ENCODE peak calls at places on chromosome 11, in eight cellular contexts. E, W, V, Q, G, C, Y and B are unnamed samples.
A peak's percentile ranks its signal among the peaks of the same experiment; 100 is the strongest.

GRCh38 chr11:129230006-129230405 is 37.9 kb upstream of the ARHGAP32 start:
- DNase-seq in E (no peak), W (peak; percentile 14), V (no peak), Q (no peak), G (no peak), C (no peak), Y (peak; percentile 43), B (no peak)

GRCh38 chr11:92216789-92217188 is 7.8 kb upstream of the FAT3 start:
- DNase-seq in E (no peak), W (no peak), V (no peak), Q (no peak), G (no peak), C (no peak), Y (no peak), B (no peak)

GRCh38 chr11:60376601-60377000 is 1.7 kb upstream of the MS4A7 start:
- DNase-seq in E (no peak), W (no peak), V (no peak), Q (no peak), G (no peak), C (no peak), Y (peak; percentile 89), B (no peak)

GRCh38 chr11:69293087-69293486 is 868 bp upstream of the MYEOV start:
- DNase-seq in E (no peak), W (no peak), V (peak; percentile 34), Q (peak; percentile 10), G (no peak), C (no peak), Y (peak; percentile 41), B (no peak)

GRCh38 chr11:75428301-75428724 is 4.7 kb downstream of the KLHL35 start:
- DNase-seq in E (peak; percentile 92), W (no peak), V (peak; percentile 89), Q (peak; percentile 95), G (peak; percentile 93), C (peak; percentile 95), Y (peak; percentile 99), B (peak; percentile 78)

GRCh38 chr11:70111269-70112016 is 33.3 kb downstream of the ANO1 start:
- DNase-seq in E (no peak), W (peak; percentile 85), V (peak; percentile 82), Q (no peak), G (peak; percentile 85), C (peak; percentile 39), Y (peak; percentile 31), B (peak; percentile 43)

GRCh38 chr11:55854704-55855103 is 16.2 kb downstream of the OR5D16 start:
- DNase-seq in E (no peak), W (no peak), V (no peak), Q (no peak), G (no peak), C (no peak), Y (no peak), B (no peak)

GRCh38 chr11:118109231-118109630 is 22.5 kb upstream of the SMIM35 start:
- DNase-seq in E (no peak), W (no peak), V (peak; percentile 66), Q (no peak), G (peak; percentile 43), C (no peak), Y (peak; percentile 20), B (no peak)

GRCh38 chr11:126443120-126443519 is 87.6 kb downstream of the ST3GAL4 start:
- DNase-seq in E (no peak), W (no peak), V (no peak), Q (peak; percentile 58), G (no peak), C (no peak), Y (no peak), B (no peak)

GRCh38 chr11:130945945-130946344 is 29.7 kb upstream of the SNX19 start:
- DNase-seq in E (peak; percentile 74), W (peak; percentile 24), V (peak; percentile 64), Q (peak; percentile 71), G (peak; percentile 72), C (no peak), Y (peak; percentile 32), B (no peak)

GRCh38 chr11:71327156-71328085 is 75.0 kb upstream of the SHANK2 start:
- DNase-seq in E (peak; percentile 42), W (no peak), V (no peak), Q (no peak), G (no peak), C (no peak), Y (no peak), B (no peak)

GRCh38 chr11:74870485-74870884 is 78.4 kb downstream of the XRRA1 start:
- DNase-seq in E (no peak), W (peak; percentile 61), V (no peak), Q (no peak), G (no peak), C (no peak), Y (peak; percentile 70), B (no peak)

GRCh38 chr11:71425409-71425808 is 22.8 kb downstream of the DHCR7 start:
- DNase-seq in E (no peak), W (no peak), V (no peak), Q (no peak), G (no peak), C (no peak), Y (peak; percentile 53), B (no peak)

DNA sequence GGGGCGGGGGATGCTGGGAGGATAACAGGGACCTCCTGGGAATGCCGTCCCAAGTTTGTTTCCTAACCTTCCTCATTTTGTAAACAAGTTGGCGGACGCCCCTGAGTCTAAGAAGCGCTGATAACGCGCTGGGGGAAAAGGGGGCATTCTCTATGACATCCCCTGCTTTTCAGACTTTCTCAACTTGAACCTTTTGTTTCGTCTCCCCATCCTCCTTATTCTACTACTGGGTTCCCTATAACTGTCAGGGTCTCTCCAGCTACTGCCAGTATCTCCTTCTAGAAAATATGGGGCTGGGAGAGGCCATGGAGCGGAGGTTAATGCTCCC is 654 bp downstream of the TMEM86A start:
- DNase-seq in E (no peak), W (no peak), V (no peak), Q (no peak), G (no peak), C (no peak), Y (no peak), B (no peak)
- H3K27ac ChIP-seq in E (peak overlapping the region; percentile 76), W (no peak overlapping the region), V (peak overlapping the region; percentile 87), Q (peak overlapping the region; percentile 80), G (peak overlapping the region; percentile 93), C (no peak overlapping the region), Y (no peak overlapping the region), B (peak overlapping the region; percentile 75)

GRCh38 chr11:61598886-61599868 is 18.3 kb upstream of the SYT7 start:
- DNase-seq in E (peak; percentile 83), W (peak; percentile 34), V (peak; percentile 80), Q (peak; percentile 64), G (peak; percentile 38), C (no peak), Y (peak; percentile 44), B (no peak)
- H3K27ac ChIP-seq in E (peak overlapping the region; percentile 36), W (no peak overlapping the region), V (peak overlapping the region; percentile 62), Q (peak overlapping the region; percentile 70), G (peak overlapping the region; percentile 56), C (no peak overlapping the region), Y (no peak overlapping the region), B (peak overlapping the region; percentile 89)

DNA sequence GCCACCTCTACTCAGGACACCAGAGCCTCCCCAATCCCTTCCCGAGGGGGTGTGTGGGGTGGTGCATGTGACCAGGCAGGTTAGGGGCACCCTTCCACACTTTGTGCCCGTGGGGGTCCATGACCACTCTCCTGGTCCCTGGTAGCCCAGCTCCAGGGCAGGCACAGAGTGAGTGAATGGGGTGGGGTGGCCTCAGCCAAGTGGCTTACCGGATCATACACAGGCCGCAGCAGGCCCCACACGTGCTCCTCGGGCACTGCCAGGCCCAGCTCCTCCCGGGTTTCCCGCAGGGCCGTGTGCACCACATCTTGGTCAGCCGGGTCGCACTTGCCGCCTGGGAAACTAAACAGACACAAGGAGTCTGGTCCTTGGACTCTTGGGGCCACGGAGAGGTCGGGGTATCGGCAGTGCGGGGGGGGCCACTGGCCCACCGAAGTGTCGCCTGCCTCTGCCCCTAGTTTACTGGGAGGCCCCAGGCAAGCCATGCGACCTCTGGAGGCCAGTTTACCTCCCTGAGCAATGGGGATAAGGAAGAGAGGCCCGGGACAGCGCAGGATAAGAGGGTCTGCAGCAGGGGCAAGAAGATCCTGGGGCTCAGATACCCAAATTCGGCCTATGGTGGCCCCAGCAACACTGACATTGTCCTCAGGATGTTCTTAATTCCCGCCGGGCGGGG is 889 bp downstream of the NUDT8 start:
- DNase-seq in E (peak; percentile 66), W (no peak), V (no peak), Q (no peak), G (no peak), C (no peak), Y (no peak), B (no peak)
- H3K27ac ChIP-seq in E (peak overlapping the region; percentile 96), W (no peak overlapping the region), V (no peak overlapping the region), Q (no peak overlapping the region), G (peak overlapping the region; percentile 95), C (no peak overlapping the region), Y (no peak overlapping the region), B (peak overlapping the region; percentile 97)

GRCh38 chr11:36622431-36623136 is 24.5 kb upstream of the RAG2 start:
- DNase-seq in E (no peak), W (peak; percentile 35), V (no peak), Q (no peak), G (no peak), C (no peak), Y (peak; percentile 48), B (no peak)
- H3K27ac ChIP-seq in E (no peak overlapping the region), W (peak overlapping the region; percentile 30), V (no peak overlapping the region), Q (no peak overlapping the region), G (no peak overlapping the region), C (no peak overlapping the region), Y (no peak overlapping the region), B (no peak overlapping the region)

GRCh38 chr11:88206746-88207145 is 31.5 kb upstream of the RAB38 start:
- DNase-seq in E (no peak), W (peak; percentile 6), V (no peak), Q (no peak), G (no peak), C (no peak), Y (peak; percentile 25), B (no peak)
- H3K27ac ChIP-seq in E (no peak overlapping the region), W (no peak overlapping the region), V (no peak overlapping the region), Q (no peak overlapping the region), G (no peak overlapping the region), C (no peak overlapping the region), Y (no peak overlapping the region), B (no peak overlapping the region)

DNA sequence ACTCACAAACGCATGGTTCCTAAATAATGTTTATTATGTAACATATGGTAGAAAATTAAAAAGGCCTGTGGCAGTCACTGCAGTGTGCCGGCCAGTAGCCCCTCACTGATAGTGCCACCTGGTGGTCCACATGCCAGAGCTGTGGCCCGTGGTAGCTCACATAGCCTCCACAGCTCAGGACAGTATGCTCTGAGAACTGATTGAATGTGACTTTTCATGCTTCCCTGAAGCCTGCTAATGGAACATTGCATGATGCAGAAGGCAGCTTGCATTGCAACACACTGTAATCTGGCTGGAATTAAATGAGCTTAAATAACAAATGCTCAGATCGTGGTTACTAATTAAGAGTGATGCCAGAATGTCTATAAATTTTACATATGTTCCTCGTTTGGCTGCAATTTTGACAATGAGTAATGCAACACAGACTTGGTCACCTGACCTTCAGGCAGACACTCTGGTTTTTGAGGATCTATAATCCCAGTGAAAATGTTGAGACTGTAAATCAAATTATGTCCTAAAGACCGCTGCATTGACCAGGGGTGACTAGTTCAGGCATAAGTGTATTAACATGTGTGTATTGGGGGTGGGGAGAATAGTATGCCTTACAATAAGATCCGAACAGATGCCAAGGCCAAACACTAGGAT is 566.4 kb downstream of the METTL15 start:
- DNase-seq in E (no peak), W (peak; percentile 65), V (no peak), Q (no peak), G (no peak), C (peak; percentile 22), Y (peak; percentile 45), B (no peak)
- H3K27ac ChIP-seq in E (no peak overlapping the region), W (no peak overlapping the region), V (no peak overlapping the region), Q (no peak overlapping the region), G (no peak overlapping the region), C (no peak overlapping the region), Y (peak overlapping the region; percentile 70), B (no peak overlapping the region)

GRCh38 chr11:95296621-95297025 is 65.6 kb upstream of the SESN3 start:
- DNase-seq in E (no peak), W (no peak), V (no peak), Q (no peak), G (no peak), C (no peak), Y (no peak), B (no peak)
- H3K27ac ChIP-seq in E (no peak overlapping the region), W (no peak overlapping the region), V (no peak overlapping the region), Q (no peak overlapping the region), G (no peak overlapping the region), C (no peak overlapping the region), Y (no peak overlapping the region), B (no peak overlapping the region)